ENCODE peak calls at places on chromosomes 1 and 21, in five cellular contexts. T is mucosa of descending colon, X is HFF-Myc, F is OCI-LY7, V is psoas muscle. Q is an unnamed sample.

GRCh38 chr1:221494670-221495069 is 247.2 kb downstream of the DUSP10 start:
- DNase-seq in T (no peak), X (no peak), F (no peak), V (no peak), Q (no peak)

GRCh38 chr1:57553666-57554065 is 129.8 kb upstream of the DAB1 start:
- DNase-seq in T (no peak), X (no peak), F (no peak), V (no peak), Q (no peak)

GRCh38 chr1:23634840-23635642 is 56.6 kb upstream of the RPL11 start:
- DNase-seq in T (no peak), X (peak; percentile 63), F (peak; percentile 82), V (peak; percentile 60), Q (no peak)

GRCh38 chr21:17462276-17462981 is 50.4 kb upstream of the CXADR start:
- DNase-seq in T (peak; percentile 81), X (no peak), F (no peak), V (no peak), Q (no peak)

GRCh38 chr21:16088121-16088520 is 358.3 kb downstream of the USP25 start:
- DNase-seq in T (no peak), X (no peak), F (no peak), V (no peak), Q (no peak)

GRCh38 chr1:229273507-229274232 is 2.8 kb downstream of the RAB4A start:
- DNase-seq in T (no peak), X (no peak), F (no peak), V (no peak), Q (no peak)

GRCh38 chr1:29599071-29599470 is 362.7 kb downstream of the PTPRU start:
- DNase-seq in T (no peak), X (no peak), F (no peak), V (no peak), Q (no peak)

GRCh38 chr1:72281637-72282270 is 585 bp downstream of the NEGR1 start:
- DNase-seq in T (peak; percentile 24), X (no peak), F (no peak), V (no peak), Q (no peak)

GRCh38 chr1:230191079-230191478 is 124.0 kb downstream of the GALNT2 start:
- DNase-seq in T (no peak), X (peak; percentile 60), F (no peak), V (no peak), Q (no peak)

GRCh38 chr1:240414237-240414636 is 197.7 kb downstream of the GREM2 start:
- DNase-seq in T (no peak), X (no peak), F (no peak), V (no peak), Q (no peak)

GRCh38 chr1:118988186-118989005 is at the start of gene TBX15:
- DNase-seq in T (no peak), X (no peak), F (no peak), V (no peak), Q (no peak)

GRCh38 chr1:234845097-234845660 is 235.2 kb upstream of the IRF2BP2 start:
- DNase-seq in T (no peak), X (no peak), F (no peak), V (no peak), Q (no peak)

GRCh38 chr1:167936930-167937708 is at the start of gene MPC2:
- DNase-seq in T (peak; percentile 85), X (peak; percentile 55), F (peak; percentile 71), V (peak; percentile 67), Q (peak; percentile 12)

GRCh38 chr1:39925727-39926342 is 24.1 kb upstream of the MYCL start:
- DNase-seq in T (no peak), X (no peak), F (no peak), V (no peak), Q (no peak)

GRCh38 chr1:44068442-44068861 is 37.2 kb upstream of the SLC6A9 start:
- DNase-seq in T (no peak), X (no peak), F (peak; percentile 58), V (peak; percentile 22), Q (peak; percentile 36)

GRCh38 chr1:88878731-88879130 is 12.6 kb downstream of the GTF2B start:
- DNase-seq in T (no peak), X (no peak), F (no peak), V (no peak), Q (no peak)

GRCh38 chr1:66556161-66556611 is 22.2 kb downstream of the SGIP1 start:
- DNase-seq in T (no peak), X (no peak), F (no peak), V (no peak), Q (no peak)

GRCh38 chr21:36478941-36479340 is 981 bp downstream of the CLDN14 start:
- DNase-seq in T (no peak), X (no peak), F (no peak), V (no peak), Q (no peak)

GRCh38 chr1:85200367-85200869 is 398 bp downstream of the SYDE2 start:
- DNase-seq in T (peak; percentile 70), X (no peak), F (no peak), V (no peak), Q (no peak)

GRCh38 chr1:56190975-56191768 is 388.2 kb downstream of the PLPP3 start:
- DNase-seq in T (no peak), X (no peak), F (no peak), V (peak; percentile 30), Q (no peak)

GRCh38 chr1:155272466-155273133 is 704 bp downstream of the CLK2 start:
- DNase-seq in T (no peak), X (no peak), F (no peak), V (no peak), Q (no peak)

GRCh38 chr1:174028495-174028894 is 6.3 kb upstream of the RC3H1 start:
- DNase-seq in T (no peak), X (no peak), F (no peak), V (no peak), Q (no peak)

GRCh38 chr1:6142036-6142621 is 38.0 kb downstream of the CHD5 start:
- DNase-seq in T (peak; percentile 35), X (no peak), F (no peak), V (no peak), Q (no peak)

GRCh38 chr1:9038338-9038650 is 12.1 kb upstream of the SLC2A7 start:
- DNase-seq in T (no peak), X (no peak), F (no peak), V (no peak), Q (no peak)

GRCh38 chr1:9038881-9039760 is 12.9 kb upstream of the SLC2A7 start:
- DNase-seq in T (no peak), X (no peak), F (no peak), V (no peak), Q (no peak)

GRCh38 chr1:9041116-9041779 is 15.0 kb upstream of the SLC2A7 start:
- DNase-seq in T (no peak), X (no peak), F (peak; percentile 35), V (no peak), Q (no peak)

GRCh38 chr1:9040659-9041030 is 14.4 kb upstream of the SLC2A7 start:
- DNase-seq in T (no peak), X (no peak), F (no peak), V (no peak), Q (no peak)

DNA sequence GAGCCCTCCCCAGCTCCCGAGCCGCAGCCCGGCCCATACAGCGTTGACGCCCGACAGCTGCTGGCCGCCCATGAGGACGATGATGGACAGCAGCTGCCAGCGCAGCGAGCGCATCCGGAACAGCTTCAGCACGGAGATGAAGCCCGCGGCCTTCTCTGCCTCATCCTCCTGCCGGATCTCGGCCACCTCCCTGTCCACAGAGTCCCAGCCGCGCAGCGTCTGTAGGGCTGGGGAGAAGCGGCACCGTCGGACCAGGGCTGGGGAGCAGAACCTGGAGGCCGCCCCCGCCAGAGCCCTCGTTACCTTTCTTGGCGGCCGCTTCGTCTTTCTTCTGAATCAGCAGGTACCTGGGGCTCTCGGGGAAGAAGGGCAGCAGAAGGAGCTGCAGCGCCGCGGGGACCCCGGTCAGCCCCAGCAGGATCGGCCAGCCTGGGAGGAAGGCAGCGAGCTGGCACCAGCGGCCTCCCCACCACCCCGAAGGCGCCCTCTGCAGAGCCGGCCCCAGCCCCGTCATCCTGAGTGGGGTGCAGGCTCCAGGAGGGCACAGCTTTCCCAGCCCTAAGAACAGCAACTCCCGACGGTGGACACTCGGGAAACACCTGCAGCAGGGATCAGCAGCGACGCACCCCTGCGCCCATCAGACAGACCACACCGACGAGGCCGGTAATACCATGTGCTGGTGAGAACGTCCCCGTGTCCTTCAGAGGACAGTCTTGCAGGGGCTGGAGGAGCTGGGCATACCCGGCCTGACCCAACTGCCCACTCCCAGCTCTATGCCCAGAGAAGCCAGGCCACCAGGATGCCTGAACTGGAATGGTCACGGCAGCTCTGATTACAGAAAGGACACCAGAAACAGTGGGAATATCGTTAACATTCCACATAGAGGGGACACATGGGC is 13.8 kb upstream of the SLC2A7 start:
- DNase-seq in T (no peak), X (no peak), F (no peak), V (no peak), Q (no peak)
- H3K4me3 ChIP-seq in T (no peak overlapping the region), X (no peak overlapping the region), F (no peak overlapping the region), V (no peak overlapping the region), Q (no peak overlapping the region)

GRCh38 chr1:33007190-33008050 is 29.3 kb downstream of the AK2 start:
- DNase-seq in T (no peak), X (peak; percentile 75), F (peak; percentile 18), V (peak; percentile 40), Q (no peak)
- TF ChIP-seq CTCF in T (no peak), X (peak; percentile 58), F (peak; percentile 57), V (peak; percentile 48), Q (peak; percentile 25)

DNA sequence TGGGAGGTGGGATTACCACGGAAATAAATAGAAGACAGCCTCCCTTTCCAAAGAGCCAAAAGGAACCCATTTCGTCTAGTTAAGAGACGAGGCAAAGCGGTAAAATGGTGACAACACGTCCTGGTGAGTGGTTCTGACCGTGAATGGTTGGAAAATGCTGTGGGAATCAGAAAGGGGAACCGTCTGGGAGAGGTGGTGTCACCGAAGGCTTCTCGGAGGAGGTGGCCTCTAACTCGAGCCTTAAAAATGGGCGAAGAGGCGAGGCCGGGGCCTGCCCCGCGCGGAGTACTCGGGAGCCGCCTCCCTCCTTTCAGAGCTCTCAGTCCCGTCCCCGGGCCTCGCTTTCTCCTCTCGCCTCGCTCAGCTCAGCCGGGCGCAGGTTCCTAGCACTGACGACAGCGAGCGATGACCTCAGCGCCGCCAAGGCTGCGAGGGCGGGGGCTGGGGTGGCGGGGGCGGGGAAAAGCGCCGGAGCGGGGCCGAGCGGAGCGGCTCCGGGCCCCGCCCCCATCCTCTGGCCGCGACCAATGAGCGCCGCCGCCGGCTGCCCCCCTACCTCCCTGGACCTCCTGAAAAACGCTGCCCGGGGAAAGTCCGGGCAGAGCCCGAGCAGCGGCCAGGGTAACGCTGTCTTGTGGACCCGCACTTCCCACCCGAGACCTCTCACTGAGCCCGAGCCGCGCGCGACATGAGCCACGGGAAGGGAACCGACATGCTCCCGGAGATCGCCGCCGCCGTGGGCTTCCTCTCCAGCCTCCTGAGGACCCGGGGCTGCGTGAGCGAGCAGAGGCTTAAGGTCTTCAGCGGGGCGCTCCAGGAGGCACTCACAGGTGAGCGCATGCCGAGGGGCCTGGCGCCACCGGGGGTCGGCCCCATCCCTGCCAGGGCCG is at the start of gene BTG2:
- DNase-seq in T (peak; percentile 96), X (no peak), F (peak; percentile 91), V (peak; percentile 93), Q (peak; percentile 79)
- H3K4me3 ChIP-seq in T (peak within 1 kb of the TSS; percentile 99), X (peak within 1 kb of the TSS; percentile 78), F (peak within 1 kb of the TSS; percentile 96), V (peak within 1 kb of the TSS; percentile 93), Q (peak within 1 kb of the TSS; percentile 93)

DNA sequence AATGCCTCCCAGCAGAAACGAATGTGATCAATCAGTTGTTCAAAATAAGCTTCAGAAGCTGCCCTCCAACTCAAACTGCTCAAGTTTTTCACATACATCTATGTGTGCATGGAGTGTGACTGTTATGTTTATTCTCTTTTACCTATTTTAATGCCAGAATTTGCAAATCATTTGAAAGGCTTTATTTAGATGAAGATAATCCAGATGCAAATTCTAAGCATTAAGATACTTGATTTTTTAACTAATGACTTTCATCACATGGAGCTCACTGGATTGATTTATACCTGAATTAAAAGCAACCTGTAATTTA is 69.5 kb downstream of the PLD5 start:
- DNase-seq in T (no peak), X (no peak), F (no peak), V (no peak), Q (no peak)
- TF ChIP-seq CTCF in T (no peak), X (no peak), F (peak; percentile 48), V (no peak), Q (no peak)

Q was measured in GM12864.